ENCODE peak calls at places on chromosomes 1 and 21, in six cellular contexts. One of them, this sample, is unnamed.

GRCh38 chr1:59541891-59542290 is 245.0 kb downstream of the FGGY start:
- DNase-seq in kidney: no peak
- DNase-seq in fibroblast of the aortic adventitia: no peak
- DNase-seq in CD4-positive, CD25-positive, alpha-beta regulatory T cell: no peak
- DNase-seq in uterus: no peak
- DNase-seq in BJ: no peak
- DNase-seq in this sample: no peak

GRCh38 chr1:113041569-113042335 is 31.2 kb upstream of the LRIG2 start:
- DNase-seq in kidney: no peak
- DNase-seq in uterus: no peak
- DNase-seq in CD4-positive, CD25-positive, alpha-beta regulatory T cell: no peak
- DNase-seq in BJ: no peak
- DNase-seq in fibroblast of the aortic adventitia: peak
- DNase-seq in this sample: no peak

GRCh38 chr1:174039069-174039468 is 16.9 kb upstream of the RC3H1 start:
- DNase-seq in fibroblast of the aortic adventitia: peak
- DNase-seq in BJ: no peak
- DNase-seq in uterus: no peak
- DNase-seq in CD4-positive, CD25-positive, alpha-beta regulatory T cell: no peak
- DNase-seq in kidney: no peak
- DNase-seq in this sample: no peak

GRCh38 chr1:18200918-18201317 is 93.3 kb downstream of the IGSF21 start:
- DNase-seq in CD4-positive, CD25-positive, alpha-beta regulatory T cell: no peak
- DNase-seq in BJ: no peak
- DNase-seq in kidney: no peak
- DNase-seq in fibroblast of the aortic adventitia: no peak
- DNase-seq in uterus: no peak
- DNase-seq in this sample: no peak

GRCh38 chr1:17539526-17540254 is at the start of gene ARHGEF10L:
- DNase-seq in uterus: peak
- DNase-seq in kidney: peak
- DNase-seq in CD4-positive, CD25-positive, alpha-beta regulatory T cell: no peak
- DNase-seq in BJ: no peak
- DNase-seq in fibroblast of the aortic adventitia: no peak
- DNase-seq in this sample: no peak

GRCh38 chr1:14997646-14998276 is 155.8 kb upstream of the TMEM51 start:
- DNase-seq in uterus: no peak
- DNase-seq in BJ: no peak
- DNase-seq in CD4-positive, CD25-positive, alpha-beta regulatory T cell: no peak
- DNase-seq in fibroblast of the aortic adventitia: no peak
- DNase-seq in kidney: no peak
- DNase-seq in this sample: no peak

GRCh38 chr1:188652678-188653077 is 1823.9 kb downstream of the PLA2G4A start:
- DNase-seq in CD4-positive, CD25-positive, alpha-beta regulatory T cell: no peak
- DNase-seq in kidney: no peak
- DNase-seq in BJ: peak
- DNase-seq in fibroblast of the aortic adventitia: peak
- DNase-seq in uterus: no peak
- DNase-seq in this sample: no peak

GRCh38 chr1:22975694-22976093 is 3.0 kb upstream of the LACTBL1 start:
- DNase-seq in uterus: no peak
- DNase-seq in CD4-positive, CD25-positive, alpha-beta regulatory T cell: no peak
- DNase-seq in kidney: no peak
- DNase-seq in BJ: no peak
- DNase-seq in fibroblast of the aortic adventitia: peak
- DNase-seq in this sample: no peak

GRCh38 chr1:69138172-69138571 is 429.6 kb upstream of the LRRC7 start:
- DNase-seq in kidney: no peak
- DNase-seq in BJ: no peak
- DNase-seq in uterus: no peak
- DNase-seq in fibroblast of the aortic adventitia: no peak
- DNase-seq in CD4-positive, CD25-positive, alpha-beta regulatory T cell: no peak
- DNase-seq in this sample: no peak

GRCh38 chr1:23149110-23149509 is 19.5 kb downstream of the LUZP1 start:
- DNase-seq in BJ: no peak
- DNase-seq in fibroblast of the aortic adventitia: no peak
- DNase-seq in uterus: no peak
- DNase-seq in kidney: no peak
- DNase-seq in CD4-positive, CD25-positive, alpha-beta regulatory T cell: no peak
- DNase-seq in this sample: no peak

GRCh38 chr1:225554216-225554812 is 98.6 kb downstream of the ENAH start:
- DNase-seq in BJ: no peak
- DNase-seq in kidney: no peak
- DNase-seq in fibroblast of the aortic adventitia: peak
- DNase-seq in CD4-positive, CD25-positive, alpha-beta regulatory T cell: peak
- DNase-seq in uterus: no peak
- DNase-seq in this sample: peak

GRCh38 chr1:23473037-23473800 is 10.8 kb downstream of the ASAP3 start:
- DNase-seq in kidney: no peak
- DNase-seq in fibroblast of the aortic adventitia: peak
- DNase-seq in BJ: no peak
- DNase-seq in CD4-positive, CD25-positive, alpha-beta regulatory T cell: no peak
- DNase-seq in uterus: no peak
- DNase-seq in this sample: no peak

GRCh38 chr1:36446261-36446660 is 4.0 kb downstream of the OSCP1 start:
- DNase-seq in CD4-positive, CD25-positive, alpha-beta regulatory T cell: peak
- DNase-seq in BJ: no peak
- DNase-seq in uterus: no peak
- DNase-seq in kidney: no peak
- DNase-seq in fibroblast of the aortic adventitia: no peak
- DNase-seq in this sample: no peak

GRCh38 chr1:233364026-233364425 is 36.5 kb downstream of the MAP3K21 start:
- DNase-seq in CD4-positive, CD25-positive, alpha-beta regulatory T cell: no peak
- DNase-seq in uterus: no peak
- DNase-seq in fibroblast of the aortic adventitia: no peak
- DNase-seq in kidney: no peak
- DNase-seq in BJ: no peak
- DNase-seq in this sample: no peak

GRCh38 chr1:91278754-91279153 is 125.9 kb downstream of the HFM1 start:
- DNase-seq in fibroblast of the aortic adventitia: peak
- DNase-seq in BJ: no peak
- DNase-seq in uterus: no peak
- DNase-seq in kidney: no peak
- DNase-seq in CD4-positive, CD25-positive, alpha-beta regulatory T cell: no peak
- DNase-seq in this sample: peak

GRCh38 chr1:38454236-38454635 is 405.3 kb downstream of the RRAGC start:
- DNase-seq in kidney: no peak
- DNase-seq in fibroblast of the aortic adventitia: no peak
- DNase-seq in uterus: no peak
- DNase-seq in BJ: no peak
- DNase-seq in CD4-positive, CD25-positive, alpha-beta regulatory T cell: no peak
- DNase-seq in this sample: no peak

GRCh38 chr1:33005812-33006465 is 30.7 kb downstream of the AK2 start:
- DNase-seq in CD4-positive, CD25-positive, alpha-beta regulatory T cell: no peak
- DNase-seq in kidney: no peak
- DNase-seq in uterus: no peak
- DNase-seq in fibroblast of the aortic adventitia: peak
- DNase-seq in BJ: no peak
- DNase-seq in this sample: no peak

GRCh38 chr21:42187976-42188653 is 30.8 kb upstream of the ABCG1 start:
- DNase-seq in kidney: no peak
- DNase-seq in BJ: no peak
- DNase-seq in CD4-positive, CD25-positive, alpha-beta regulatory T cell: peak
- DNase-seq in uterus: no peak
- DNase-seq in fibroblast of the aortic adventitia: peak
- DNase-seq in this sample: peak

GRCh38 chr1:29247874-29248273 is 11.6 kb downstream of the PTPRU start:
- DNase-seq in BJ: no peak
- DNase-seq in kidney: no peak
- DNase-seq in CD4-positive, CD25-positive, alpha-beta regulatory T cell: no peak
- DNase-seq in fibroblast of the aortic adventitia: no peak
- DNase-seq in uterus: no peak
- DNase-seq in this sample: no peak

GRCh38 chr1:23216771-23217420 is 406 bp downstream of the HTR1D start:
- DNase-seq in fibroblast of the aortic adventitia: no peak
- DNase-seq in kidney: no peak
- DNase-seq in uterus: no peak
- DNase-seq in CD4-positive, CD25-positive, alpha-beta regulatory T cell: no peak
- DNase-seq in BJ: no peak
- DNase-seq in this sample: no peak

GRCh38 chr21:44899768-44900558 is 20.7 kb downstream of the ITGB2 start:
- DNase-seq in BJ: no peak
- DNase-seq in kidney: peak
- DNase-seq in uterus: no peak
- DNase-seq in fibroblast of the aortic adventitia: no peak
- DNase-seq in CD4-positive, CD25-positive, alpha-beta regulatory T cell: no peak
- DNase-seq in this sample: no peak

GRCh38 chr1:72366473-72366872 is 84.1 kb upstream of the NEGR1 start:
- DNase-seq in kidney: no peak
- DNase-seq in CD4-positive, CD25-positive, alpha-beta regulatory T cell: no peak
- DNase-seq in uterus: no peak
- DNase-seq in BJ: no peak
- DNase-seq in fibroblast of the aortic adventitia: peak
- DNase-seq in this sample: peak

GRCh38 chr1:204826970-204827369 is 43.7 kb upstream of the NFASC start:
- DNase-seq in CD4-positive, CD25-positive, alpha-beta regulatory T cell: peak
- DNase-seq in BJ: no peak
- DNase-seq in uterus: no peak
- DNase-seq in fibroblast of the aortic adventitia: peak
- DNase-seq in kidney: no peak
- DNase-seq in this sample: peak

GRCh38 chr1:2295526-2295925 is 67.4 kb downstream of the SKI start:
- DNase-seq in CD4-positive, CD25-positive, alpha-beta regulatory T cell: no peak
- DNase-seq in fibroblast of the aortic adventitia: no peak
- DNase-seq in BJ: no peak
- DNase-seq in kidney: no peak
- DNase-seq in uterus: no peak
- DNase-seq in this sample: no peak

GRCh38 chr1:2290595-2291510 is 62.7 kb downstream of the SKI start:
- DNase-seq in fibroblast of the aortic adventitia: peak
- DNase-seq in uterus: peak
- DNase-seq in CD4-positive, CD25-positive, alpha-beta regulatory T cell: peak
- DNase-seq in kidney: peak
- DNase-seq in BJ: peak
- DNase-seq in this sample: peak

GRCh38 chr1:2294661-2295060 is 66.5 kb downstream of the SKI start:
- DNase-seq in kidney: no peak
- DNase-seq in CD4-positive, CD25-positive, alpha-beta regulatory T cell: no peak
- DNase-seq in BJ: no peak
- DNase-seq in fibroblast of the aortic adventitia: no peak
- DNase-seq in uterus: no peak
- DNase-seq in this sample: no peak

GRCh38 chr1:2292725-2293450 is 64.8 kb downstream of the SKI start:
- DNase-seq in BJ: no peak
- DNase-seq in uterus: no peak
- DNase-seq in fibroblast of the aortic adventitia: no peak
- DNase-seq in CD4-positive, CD25-positive, alpha-beta regulatory T cell: no peak
- DNase-seq in kidney: no peak
- DNase-seq in this sample: no peak

DNA sequence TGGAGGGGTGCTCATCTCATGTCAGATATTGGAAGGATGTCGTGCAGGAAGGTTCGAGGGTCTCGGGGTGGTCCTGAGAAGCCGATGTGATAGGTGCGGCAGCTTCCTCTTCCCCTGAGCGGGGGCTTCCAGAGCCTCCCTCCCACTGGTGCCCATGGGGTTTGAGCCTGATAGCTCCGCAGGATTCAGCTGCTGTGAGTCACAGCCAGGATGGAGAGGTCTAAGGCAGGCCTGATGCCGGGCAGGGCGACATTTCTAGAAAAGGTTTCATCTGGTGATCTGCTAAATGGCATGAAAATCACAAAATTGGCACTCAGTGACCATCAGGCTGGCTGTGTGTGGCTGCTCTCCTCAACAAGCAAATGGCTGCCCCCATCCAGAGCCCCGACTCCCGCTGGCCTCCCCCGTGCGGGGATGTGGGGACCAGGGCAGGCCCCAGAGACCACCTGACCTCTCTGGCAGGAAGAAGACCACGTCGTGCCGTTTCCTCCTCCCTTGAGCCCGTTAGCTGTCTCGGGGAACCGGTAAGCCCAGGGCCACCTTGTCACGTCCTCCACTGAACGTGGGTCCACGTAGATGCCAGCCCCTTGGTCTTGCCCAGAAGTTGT is 66.0 kb downstream of the SKI start:
- DNase-seq in kidney: no peak
- DNase-seq in CD4-positive, CD25-positive, alpha-beta regulatory T cell: no peak
- DNase-seq in uterus: no peak
- DNase-seq in BJ: no peak
- DNase-seq in fibroblast of the aortic adventitia: peak
- DNase-seq in this sample: no peak
- H3K4me3 ChIP-seq in kidney: no peak
- H3K4me3 ChIP-seq in CD4-positive, CD25-positive, alpha-beta regulatory T cell: no peak
- H3K4me3 ChIP-seq in uterus: no peak
- H3K4me3 ChIP-seq in BJ: no peak
- H3K4me3 ChIP-seq in fibroblast of the aortic adventitia: no peak
- H3K4me3 ChIP-seq in this sample: no peak

GRCh38 chr1:43566382-43567035 is 35.8 kb downstream of the PTPRF start:
- DNase-seq in fibroblast of the aortic adventitia: no peak
- DNase-seq in kidney: no peak
- DNase-seq in BJ: no peak
- DNase-seq in CD4-positive, CD25-positive, alpha-beta regulatory T cell: no peak
- DNase-seq in uterus: no peak
- DNase-seq in this sample: no peak
- H3K4me3 ChIP-seq in fibroblast of the aortic adventitia: no peak
- H3K4me3 ChIP-seq in kidney: peak
- H3K4me3 ChIP-seq in BJ: no peak
- H3K4me3 ChIP-seq in CD4-positive, CD25-positive, alpha-beta regulatory T cell: no peak
- H3K4me3 ChIP-seq in uterus: no peak
- H3K4me3 ChIP-seq in this sample: no peak

DNA sequence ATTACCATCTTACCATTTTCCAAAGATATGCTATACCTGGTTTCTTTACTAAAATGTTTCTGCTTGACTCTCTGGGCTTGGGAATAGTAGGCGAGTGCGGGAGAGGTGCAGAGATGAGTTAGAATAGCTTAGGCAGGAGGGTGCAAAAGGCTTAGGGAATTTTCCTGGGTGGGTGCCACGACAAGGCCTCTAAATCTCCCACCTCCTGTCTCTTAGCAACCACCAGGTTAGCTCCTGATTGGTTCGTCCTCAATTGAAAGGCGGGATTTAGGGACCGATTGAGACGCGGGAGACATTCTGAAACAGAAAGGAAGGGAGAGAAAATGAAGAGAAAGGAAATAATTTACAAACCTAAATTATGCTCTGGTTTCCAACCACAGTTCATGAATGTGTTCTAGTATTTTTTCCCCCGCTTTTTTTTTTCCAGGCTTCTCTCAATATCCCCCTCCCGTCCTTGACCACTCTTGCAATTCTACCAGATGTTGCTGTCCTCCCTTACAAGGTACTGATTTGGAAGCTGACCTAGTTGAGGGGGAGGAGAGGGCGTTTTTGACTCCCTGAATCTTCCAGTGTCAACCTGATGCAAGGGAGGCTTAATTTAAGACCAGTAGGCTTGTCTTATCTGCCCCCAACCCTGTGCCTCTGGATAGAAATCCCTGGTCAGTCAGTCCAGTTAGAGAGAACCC is 3.2 kb downstream of the ACKR1 start:
- DNase-seq in BJ: no peak
- DNase-seq in CD4-positive, CD25-positive, alpha-beta regulatory T cell: no peak
- DNase-seq in uterus: no peak
- DNase-seq in kidney: no peak
- DNase-seq in fibroblast of the aortic adventitia: no peak
- DNase-seq in this sample: no peak
- H3K4me3 ChIP-seq in BJ: no peak
- H3K4me3 ChIP-seq in CD4-positive, CD25-positive, alpha-beta regulatory T cell: no peak
- H3K4me3 ChIP-seq in uterus: peak
- H3K4me3 ChIP-seq in kidney: no peak
- H3K4me3 ChIP-seq in fibroblast of the aortic adventitia: no peak
- H3K4me3 ChIP-seq in this sample: no peak

GRCh38 chr1:205849619-205850355 is at the start of gene PM20D1:
- DNase-seq in CD4-positive, CD25-positive, alpha-beta regulatory T cell: no peak
- DNase-seq in fibroblast of the aortic adventitia: peak
- DNase-seq in uterus: peak
- DNase-seq in kidney: peak
- DNase-seq in BJ: no peak
- DNase-seq in this sample: no peak
- H3K4me3 ChIP-seq in CD4-positive, CD25-positive, alpha-beta regulatory T cell: peak
- H3K4me3 ChIP-seq in fibroblast of the aortic adventitia: peak
- H3K4me3 ChIP-seq in uterus: peak
- H3K4me3 ChIP-seq in kidney: peak
- H3K4me3 ChIP-seq in BJ: no peak
- H3K4me3 ChIP-seq in this sample: no peak

This sample was measured in Jurkat, Clone E6-1.